ENCODE peak calls at places on chromosome 6, in nine cellular contexts. G is lung, H is psoas muscle, N is mesenchymal stem cell, T is fibroblast of lung, U is body of pancreas, Q is spleen, Z is heart right ventricle, V is ovary. D is an unnamed sample. For H3K4me1, the result is how much of the 10 kb centered on the place peaks cover.

GRCh38 chr6:28334272-28335039 is 1.5 kb downstream of the ZSCAN31 start:
- DNase-seq in U (no peak), N (no peak), Z (no peak), V (no peak), H (no peak), Q (no peak), G (no peak), T (no peak), D (no peak)

GRCh38 chr6:145906144-145906543 is 58.0 kb downstream of the SHPRH start:
- DNase-seq in V (no peak), H (no peak), U (no peak), Z (no peak), N (no peak), Q (no peak), T (no peak), G (no peak), D (no peak)

GRCh38 chr6:34057790-34058189 is 88.1 kb downstream of the GRM4 start:
- DNase-seq in T (no peak), Q (no peak), N (no peak), G (no peak), U (no peak), H (no peak), V (no peak), Z (no peak), D (no peak)

GRCh38 chr6:44034391-44034861 is 92.8 kb downstream of the MRPL14 start:
- DNase-seq in V (no peak), H (no peak), Q (peak), Z (no peak), N (no peak), U (no peak), G (no peak), T (no peak), D (no peak)

GRCh38 chr6:36735110-36735971 is 37.7 kb downstream of the RAB44 start:
- DNase-seq in Z (peak), Q (peak), T (peak), V (peak), N (peak), G (peak), H (peak), U (peak), D (no peak)

GRCh38 chr6:79737172-79737571 is 106.0 kb downstream of the SH3BGRL2 start:
- DNase-seq in T (peak), V (no peak), G (no peak), Z (no peak), H (no peak), N (no peak), U (no peak), Q (no peak), D (no peak)

GRCh38 chr6:12873706-12874105 is 157.1 kb downstream of the PHACTR1 start:
- DNase-seq in T (no peak), Q (no peak), Z (no peak), U (peak), N (no peak), G (no peak), V (no peak), H (no peak), D (no peak)

GRCh38 chr6:56656466-56656865 is 13.8 kb upstream of the DST start:
- DNase-seq in Q (no peak), Z (no peak), H (no peak), V (no peak), N (no peak), G (no peak), U (no peak), T (no peak), D (no peak)

GRCh38 chr6:135586844-135587243 is 89.3 kb upstream of the AHI1 start:
- DNase-seq in V (no peak), H (no peak), U (no peak), Q (no peak), T (no peak), G (peak), Z (no peak), N (peak), D (no peak)

GRCh38 chr6:137092018-137092417 is 47.3 kb upstream of the IL20RA start:
- DNase-seq in G (no peak), T (no peak), U (no peak), N (no peak), Q (no peak), H (no peak), Z (no peak), V (no peak), D (no peak)

GRCh38 chr6:81996414-81996813 is 243.9 kb upstream of the TENT5A start:
- DNase-seq in G (no peak), H (no peak), N (peak), V (no peak), Q (no peak), U (no peak), T (peak), Z (no peak), D (no peak)

GRCh38 chr6:170285482-170285881 is 5.4 kb downstream of the DLL1 start:
- DNase-seq in N (no peak), Q (peak), H (no peak), G (no peak), Z (no peak), T (no peak), V (peak), U (peak), D (no peak)

GRCh38 chr6:150128425-150128824 is 14.4 kb upstream of the PPP1R14C start:
- DNase-seq in V (no peak), Z (no peak), U (no peak), H (no peak), G (peak), T (no peak), N (no peak), Q (no peak), D (no peak)

GRCh38 chr6:119152187-119152586 is 73.7 kb upstream of the FAM184A start:
- DNase-seq in N (no peak), G (no peak), Q (no peak), H (no peak), T (no peak), V (no peak), Z (no peak), U (no peak), D (no peak)

GRCh38 chr6:161407581-161407980 is 133.7 kb upstream of the AGPAT4 start:
- DNase-seq in U (no peak), Q (no peak), H (no peak), N (peak), V (no peak), G (no peak), Z (no peak), T (peak), D (peak)

GRCh38 chr6:170378502-170378901 is 71.9 kb downstream of the FAM120B start:
- DNase-seq in V (no peak), H (no peak), U (no peak), T (no peak), Q (no peak), N (no peak), G (no peak), Z (no peak), D (no peak)

GRCh38 chr6:75331134-75331533 is 46.5 kb upstream of the TMEM30A start:
- DNase-seq in N (no peak), U (no peak), G (no peak), Q (no peak), Z (no peak), T (no peak), H (no peak), V (no peak), D (no peak)

GRCh38 chr6:75329703-75330102 is 45.1 kb upstream of the TMEM30A start:
- DNase-seq in G (no peak), Q (no peak), N (no peak), U (no peak), T (no peak), H (no peak), Z (no peak), V (no peak), D (no peak)

GRCh38 chr6:75333811-75334210 is 49.2 kb upstream of the TMEM30A start:
- DNase-seq in H (no peak), N (no peak), V (no peak), Q (no peak), U (no peak), T (no peak), Z (no peak), G (no peak), D (no peak)

GRCh38 chr6:75337805-75338204 is 53.2 kb upstream of the TMEM30A start:
- DNase-seq in T (no peak), V (no peak), U (no peak), N (no peak), G (no peak), Z (no peak), Q (no peak), H (no peak), D (no peak)

GRCh38 chr6:75334266-75335040 is 49.9 kb upstream of the TMEM30A start:
- DNase-seq in T (peak), H (no peak), Q (no peak), N (peak), Z (peak), U (no peak), V (no peak), G (no peak), D (peak)
- H3K4me3 ChIP-seq in T (no peak), H (no peak), Q (no peak), N (peak), Z (no peak), U (no peak), V (no peak), G (no peak), D (no peak)

GRCh38 chr6:143807103-143807425 is 36.1 kb upstream of the LTV1 start:
- DNase-seq in Q (no peak), T (no peak), V (no peak), U (no peak), N (no peak), H (no peak), Z (no peak), G (no peak), D (no peak)
- H3K27ac ChIP-seq in Q (no peak), T (no peak), V (no peak), U (no peak), N (no peak), H (no peak), Z (no peak), G (no peak), D (no peak)

DNA sequence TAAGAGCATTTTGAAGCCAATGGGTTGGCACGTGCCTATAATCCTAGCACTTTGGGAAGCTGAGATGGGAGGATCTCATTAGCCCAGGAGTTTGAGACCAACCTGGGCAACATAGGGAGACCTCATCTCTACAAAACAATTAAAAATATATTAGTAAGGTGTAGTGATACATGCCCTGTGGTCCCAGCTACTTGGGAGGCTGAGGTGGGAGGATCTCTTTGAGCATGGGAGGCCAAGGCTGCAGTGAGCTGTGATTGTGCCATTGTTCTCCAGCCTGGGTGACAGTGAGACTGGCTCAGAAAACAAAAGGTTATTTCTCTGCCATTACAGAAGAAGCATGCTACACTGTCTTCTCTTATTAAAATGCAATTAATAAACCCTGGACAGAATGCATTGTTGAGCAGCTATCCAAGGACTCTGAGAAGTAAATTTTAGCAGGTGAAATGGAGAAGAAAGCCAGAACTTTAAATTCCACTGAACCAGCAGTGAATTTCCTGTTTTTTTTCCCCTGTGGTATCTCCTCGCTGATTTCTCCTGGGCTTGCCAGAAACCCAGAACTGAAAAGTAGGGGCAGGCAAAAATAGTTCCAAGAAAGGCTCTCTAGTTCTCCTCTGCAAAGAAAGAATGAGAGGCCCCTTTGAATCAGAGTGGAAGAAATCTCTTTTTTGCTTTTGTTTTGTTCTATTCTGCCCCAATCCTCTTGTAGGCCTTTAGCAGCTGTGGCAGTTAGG is 8.4 kb downstream of the AMD1 start:
- DNase-seq in V (no peak), Z (no peak), N (no peak), U (no peak), T (no peak), H (no peak), G (no peak), Q (no peak), D (no peak)
- H3K4me1 ChIP-seq in V (under half), Z (half or more), N (under half), U (half or more), T (under half), H (half or more), G (under half), Q (under half), D (under half)

GRCh38 chr6:39791850-39792500 is at the start of gene DAAM2:
- DNase-seq in U (peak), H (peak), Q (peak), G (peak), T (peak), N (peak), Z (peak), V (peak), D (no peak)
- H3K4me3 ChIP-seq in U (peak), H (peak), Q (peak), G (peak), T (peak), N (peak), Z (peak), V (peak), D (peak)

GRCh38 chr6:106739387-106739786 is 110.0 kb downstream of the QRSL1 start:
- DNase-seq in T (no peak), H (peak), Z (peak), V (no peak), N (no peak), U (peak), G (peak), Q (peak), D (no peak)
- H3K27ac ChIP-seq in T (no peak), H (no peak), Z (no peak), V (no peak), N (no peak), U (peak), G (no peak), Q (no peak), D (no peak)

GRCh38 chr6:3022765-3023662 is 23.3 kb downstream of the NQO2 start:
- DNase-seq in N (no peak), Q (peak), U (no peak), T (no peak), V (no peak), G (no peak), Z (peak), H (peak), D (no peak)
- H3K4me1 ChIP-seq in N (under half), Q (under half), U (under half), T (under half), V (under half), G (under half), Z (under half), H (under half), D (under half)

GRCh38 chr6:1890071-1890470 is 280.4 kb downstream of the FOXC1 start:
- DNase-seq in V (no peak), T (no peak), H (no peak), Z (no peak), N (peak), U (no peak), G (no peak), Q (no peak), D (no peak)

GRCh38 chr6:1894954-1895353 is 285.2 kb downstream of the FOXC1 start:
- DNase-seq in T (no peak), V (no peak), Z (no peak), G (no peak), Q (no peak), H (no peak), N (no peak), U (peak), D (no peak)

GRCh38 chr6:1893470-1894130 is 283.9 kb downstream of the FOXC1 start:
- DNase-seq in Q (no peak), V (no peak), T (peak), G (no peak), H (no peak), U (no peak), Z (no peak), N (no peak), D (no peak)

GRCh38 chr6:1892716-1893115 is 283.0 kb downstream of the FOXC1 start:
- DNase-seq in H (no peak), Z (no peak), G (no peak), V (no peak), T (no peak), U (no peak), N (no peak), Q (no peak), D (no peak)

GRCh38 chr6:1890987-1891386 is 281.3 kb downstream of the FOXC1 start:
- DNase-seq in V (no peak), U (no peak), Z (no peak), H (no peak), Q (no peak), N (no peak), T (no peak), G (no peak), D (no peak)
- H3K4me3 ChIP-seq in V (no peak), U (no peak), Z (no peak), H (no peak), Q (no peak), N (no peak), T (no peak), G (no peak), D (no peak)

GRCh38 chr6:109224994-109225393 is 129.7 kb downstream of the CEP57L1 start:
- DNase-seq in Z (no peak), Q (no peak), H (no peak), T (no peak), U (no peak), N (no peak), V (no peak), G (no peak), D (no peak)

GRCh38 chr6:109230444-109230843 is 135.1 kb downstream of the CEP57L1 start:
- DNase-seq in V (no peak), Q (no peak), Z (no peak), G (no peak), N (no peak), H (no peak), U (no peak), T (no peak), D (no peak)

GRCh38 chr6:109226353-109226752 is 131.0 kb downstream of the CEP57L1 start:
- DNase-seq in N (no peak), Z (no peak), U (no peak), G (no peak), Q (no peak), V (no peak), H (no peak), T (no peak), D (no peak)

GRCh38 chr6:109227646-109228045 is 132.3 kb downstream of the CEP57L1 start:
- DNase-seq in V (no peak), T (no peak), N (no peak), G (no peak), U (no peak), Z (no peak), Q (no peak), H (no peak), D (no peak)

DNA sequence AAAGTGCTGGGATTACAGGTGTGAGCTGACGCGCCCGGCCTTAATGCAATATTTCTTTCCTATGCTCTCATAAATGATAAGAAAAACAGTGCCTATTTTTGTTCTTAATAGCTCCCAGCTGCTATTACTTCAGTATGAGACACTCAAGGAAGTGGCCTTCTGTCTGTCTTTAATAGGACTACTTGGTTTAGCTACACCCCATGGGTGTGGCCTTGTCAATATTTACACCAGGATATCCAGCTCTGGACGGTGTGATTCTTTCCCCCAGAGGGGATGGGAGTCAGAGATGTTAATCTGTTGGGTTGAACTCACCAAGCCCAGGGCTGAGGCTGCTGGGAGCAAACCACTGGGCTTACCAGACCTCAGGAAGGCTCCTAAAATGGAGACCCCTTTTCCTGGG is 134.2 kb downstream of the CEP57L1 start:
- DNase-seq in T (no peak), H (no peak), V (no peak), N (no peak), U (no peak), Z (no peak), G (no peak), Q (no peak), D (no peak)
- H3K27ac ChIP-seq in T (no peak), H (no peak), V (no peak), N (no peak), U (no peak), Z (no peak), G (no peak), Q (no peak), D (no peak)